ENCODE peak calls at places on chromosomes 4 and X, in five cellular contexts. One of them, this sample, is unnamed.

GRCh38 chrX:48910926-48911406 is 480 bp downstream of the SLC35A2 start:
- DNase-seq in AG09319: no peak
- DNase-seq in amygdala: no peak
- DNase-seq in Ammon's horn: peak
- DNase-seq in stimulated activated CD8-positive, alpha-beta memory T cell treated with anti-CD3 and anti-CD28 coated beads, Interleukin-4, amount 100 ng/mL, for 4 hours: no peak
- DNase-seq in this sample: no peak

GRCh38 chr4:154973636-154974035 is 192.6 kb downstream of the RBM46 start:
- DNase-seq in stimulated activated CD8-positive, alpha-beta memory T cell treated with anti-CD3 and anti-CD28 coated beads, Interleukin-4, amount 100 ng/mL, for 4 hours: no peak
- DNase-seq in amygdala: no peak
- DNase-seq in Ammon's horn: no peak
- DNase-seq in AG09319: no peak
- DNase-seq in this sample: no peak

GRCh38 chrX:115616943-115617563 is 56.1 kb downstream of the PLS3 start:
- DNase-seq in Ammon's horn: no peak
- DNase-seq in amygdala: no peak
- DNase-seq in stimulated activated CD8-positive, alpha-beta memory T cell treated with anti-CD3 and anti-CD28 coated beads, Interleukin-4, amount 100 ng/mL, for 4 hours: no peak
- DNase-seq in AG09319: no peak
- DNase-seq in this sample: no peak

GRCh38 chr4:83771113-83771705 is 235.3 kb downstream of the GPAT3 start:
- DNase-seq in Ammon's horn: peak
- DNase-seq in AG09319: peak
- DNase-seq in stimulated activated CD8-positive, alpha-beta memory T cell treated with anti-CD3 and anti-CD28 coated beads, Interleukin-4, amount 100 ng/mL, for 4 hours: no peak
- DNase-seq in amygdala: peak
- DNase-seq in this sample: peak

GRCh38 chr4:109334596-109335105 is 32.2 kb upstream of the COL25A1 start:
- DNase-seq in amygdala: no peak
- DNase-seq in Ammon's horn: no peak
- DNase-seq in AG09319: no peak
- DNase-seq in stimulated activated CD8-positive, alpha-beta memory T cell treated with anti-CD3 and anti-CD28 coated beads, Interleukin-4, amount 100 ng/mL, for 4 hours: no peak
- DNase-seq in this sample: no peak

GRCh38 chr4:68905598-68906237 is 45.9 kb downstream of the UGT2A3 start:
- DNase-seq in amygdala: no peak
- DNase-seq in AG09319: no peak
- DNase-seq in Ammon's horn: no peak
- DNase-seq in stimulated activated CD8-positive, alpha-beta memory T cell treated with anti-CD3 and anti-CD28 coated beads, Interleukin-4, amount 100 ng/mL, for 4 hours: no peak
- DNase-seq in this sample: no peak

GRCh38 chr4:145177511-145177905 is 2.9 kb downstream of the OTUD4 start:
- DNase-seq in Ammon's horn: peak
- DNase-seq in amygdala: no peak
- DNase-seq in stimulated activated CD8-positive, alpha-beta memory T cell treated with anti-CD3 and anti-CD28 coated beads, Interleukin-4, amount 100 ng/mL, for 4 hours: no peak
- DNase-seq in AG09319: no peak
- DNase-seq in this sample: peak

GRCh38 chr4:17033256-17034245 is 135.1 kb upstream of the LDB2 start:
- DNase-seq in amygdala: no peak
- DNase-seq in stimulated activated CD8-positive, alpha-beta memory T cell treated with anti-CD3 and anti-CD28 coated beads, Interleukin-4, amount 100 ng/mL, for 4 hours: no peak
- DNase-seq in Ammon's horn: no peak
- DNase-seq in AG09319: no peak
- DNase-seq in this sample: no peak

GRCh38 chr4:141771889-141772830 is 135.8 kb downstream of the IL15 start:
- DNase-seq in AG09319: no peak
- DNase-seq in Ammon's horn: no peak
- DNase-seq in amygdala: no peak
- DNase-seq in stimulated activated CD8-positive, alpha-beta memory T cell treated with anti-CD3 and anti-CD28 coated beads, Interleukin-4, amount 100 ng/mL, for 4 hours: no peak
- DNase-seq in this sample: no peak

GRCh38 chrX:150587585-150588503 is 19.4 kb downstream of the MTM1 start:
- DNase-seq in stimulated activated CD8-positive, alpha-beta memory T cell treated with anti-CD3 and anti-CD28 coated beads, Interleukin-4, amount 100 ng/mL, for 4 hours: peak
- DNase-seq in Ammon's horn: no peak
- DNase-seq in amygdala: no peak
- DNase-seq in AG09319: no peak
- DNase-seq in this sample: no peak

GRCh38 chr4:46146993-46147392 is 23.1 kb upstream of the GABRG1 start:
- DNase-seq in Ammon's horn: no peak
- DNase-seq in amygdala: no peak
- DNase-seq in AG09319: no peak
- DNase-seq in stimulated activated CD8-positive, alpha-beta memory T cell treated with anti-CD3 and anti-CD28 coated beads, Interleukin-4, amount 100 ng/mL, for 4 hours: no peak
- DNase-seq in this sample: no peak

GRCh38 chrX:152632445-152633097 is 5.1 kb upstream of the GABRQ start:
- DNase-seq in amygdala: no peak
- DNase-seq in Ammon's horn: no peak
- DNase-seq in stimulated activated CD8-positive, alpha-beta memory T cell treated with anti-CD3 and anti-CD28 coated beads, Interleukin-4, amount 100 ng/mL, for 4 hours: no peak
- DNase-seq in AG09319: peak
- DNase-seq in this sample: peak

GRCh38 chr4:37741564-37741963 is 55.4 kb upstream of the RELL1 start:
- DNase-seq in AG09319: no peak
- DNase-seq in Ammon's horn: no peak
- DNase-seq in stimulated activated CD8-positive, alpha-beta memory T cell treated with anti-CD3 and anti-CD28 coated beads, Interleukin-4, amount 100 ng/mL, for 4 hours: no peak
- DNase-seq in amygdala: no peak
- DNase-seq in this sample: no peak

GRCh38 chr4:186701273-186701672 is 22.4 kb downstream of the FAT1 start:
- DNase-seq in Ammon's horn: peak
- DNase-seq in stimulated activated CD8-positive, alpha-beta memory T cell treated with anti-CD3 and anti-CD28 coated beads, Interleukin-4, amount 100 ng/mL, for 4 hours: no peak
- DNase-seq in amygdala: peak
- DNase-seq in AG09319: no peak
- DNase-seq in this sample: peak

GRCh38 chr4:7313361-7313811 is 121.0 kb downstream of the SORCS2 start:
- DNase-seq in AG09319: no peak
- DNase-seq in stimulated activated CD8-positive, alpha-beta memory T cell treated with anti-CD3 and anti-CD28 coated beads, Interleukin-4, amount 100 ng/mL, for 4 hours: no peak
- DNase-seq in Ammon's horn: peak
- DNase-seq in amygdala: peak
- DNase-seq in this sample: peak

GRCh38 chrX:72382199-72382590 is 76.5 kb upstream of the CITED1 start:
- DNase-seq in stimulated activated CD8-positive, alpha-beta memory T cell treated with anti-CD3 and anti-CD28 coated beads, Interleukin-4, amount 100 ng/mL, for 4 hours: no peak
- DNase-seq in amygdala: no peak
- DNase-seq in Ammon's horn: no peak
- DNase-seq in AG09319: no peak
- DNase-seq in this sample: no peak

GRCh38 chr4:152719856-152720556 is 40.2 kb upstream of the TMEM154 start:
- DNase-seq in amygdala: no peak
- DNase-seq in stimulated activated CD8-positive, alpha-beta memory T cell treated with anti-CD3 and anti-CD28 coated beads, Interleukin-4, amount 100 ng/mL, for 4 hours: no peak
- DNase-seq in Ammon's horn: no peak
- DNase-seq in AG09319: no peak
- DNase-seq in this sample: no peak

GRCh38 chrX:77595848-77596247 is 148.7 kb downstream of the FGF16 start:
- DNase-seq in AG09319: no peak
- DNase-seq in Ammon's horn: no peak
- DNase-seq in stimulated activated CD8-positive, alpha-beta memory T cell treated with anti-CD3 and anti-CD28 coated beads, Interleukin-4, amount 100 ng/mL, for 4 hours: no peak
- DNase-seq in amygdala: no peak
- DNase-seq in this sample: no peak

GRCh38 chr4:122621010-122621616 is at the start of gene IL21:
- DNase-seq in amygdala: no peak
- DNase-seq in stimulated activated CD8-positive, alpha-beta memory T cell treated with anti-CD3 and anti-CD28 coated beads, Interleukin-4, amount 100 ng/mL, for 4 hours: no peak
- DNase-seq in Ammon's horn: no peak
- DNase-seq in AG09319: no peak
- DNase-seq in this sample: no peak

GRCh38 chr4:138410266-138410665 is 168.1 kb upstream of the SLC7A11 start:
- DNase-seq in amygdala: no peak
- DNase-seq in AG09319: no peak
- DNase-seq in Ammon's horn: peak
- DNase-seq in stimulated activated CD8-positive, alpha-beta memory T cell treated with anti-CD3 and anti-CD28 coated beads, Interleukin-4, amount 100 ng/mL, for 4 hours: no peak
- DNase-seq in this sample: no peak

GRCh38 chrX:15814811-15815210 is 24.5 kb downstream of the ZRSR2 start:
- DNase-seq in amygdala: no peak
- DNase-seq in AG09319: no peak
- DNase-seq in stimulated activated CD8-positive, alpha-beta memory T cell treated with anti-CD3 and anti-CD28 coated beads, Interleukin-4, amount 100 ng/mL, for 4 hours: no peak
- DNase-seq in Ammon's horn: no peak
- DNase-seq in this sample: no peak

GRCh38 chr4:132918083-132918482 is 231.0 kb upstream of the PCDH10 start:
- DNase-seq in AG09319: no peak
- DNase-seq in amygdala: no peak
- DNase-seq in stimulated activated CD8-positive, alpha-beta memory T cell treated with anti-CD3 and anti-CD28 coated beads, Interleukin-4, amount 100 ng/mL, for 4 hours: no peak
- DNase-seq in Ammon's horn: no peak
- DNase-seq in this sample: no peak

GRCh38 chr4:185708348-185708747 is 103.6 kb downstream of the SORBS2 start:
- DNase-seq in AG09319: no peak
- DNase-seq in Ammon's horn: no peak
- DNase-seq in amygdala: no peak
- DNase-seq in stimulated activated CD8-positive, alpha-beta memory T cell treated with anti-CD3 and anti-CD28 coated beads, Interleukin-4, amount 100 ng/mL, for 4 hours: no peak
- DNase-seq in this sample: no peak

This sample was measured in midbrain.